ENCODE peak calls at places on chromosomes 2 and 18, in seven cellular contexts. One of them, this sample, is unnamed.

GRCh38 chr2:1723397-1724042 is 20.8 kb downstream of the PXDN start:
- DNase-seq in H9: no peak
- DNase-seq in neuronal stem cell: no peak
- DNase-seq in mesenchymal stem cell: no peak
- DNase-seq in mesendoderm: no peak
- DNase-seq in IMR-90: no peak
- DNase-seq in H1: no peak
- DNase-seq in this sample: no peak

GRCh38 chr2:949894-950626 is 589 bp upstream of the SNTG2 start:
- DNase-seq in IMR-90: no peak
- DNase-seq in H1: peak
- DNase-seq in mesendoderm: peak
- DNase-seq in neuronal stem cell: no peak
- DNase-seq in H9: peak
- DNase-seq in mesenchymal stem cell: no peak
- DNase-seq in this sample: no peak

GRCh38 chr2:27920148-27920885 is 29.8 kb downstream of the BABAM2 start:
- DNase-seq in IMR-90: peak
- DNase-seq in mesenchymal stem cell: peak
- DNase-seq in neuronal stem cell: no peak
- DNase-seq in H9: no peak
- DNase-seq in H1: no peak
- DNase-seq in mesendoderm: no peak
- DNase-seq in this sample: peak

GRCh38 chr2:215577356-215577755 is 141.5 kb upstream of the FN1 start:
- DNase-seq in mesendoderm: no peak
- DNase-seq in H1: no peak
- DNase-seq in mesenchymal stem cell: no peak
- DNase-seq in H9: no peak
- DNase-seq in neuronal stem cell: no peak
- DNase-seq in IMR-90: peak
- DNase-seq in this sample: no peak

GRCh38 chr2:12488365-12488972 is 228.3 kb upstream of the TRIB2 start:
- DNase-seq in H9: no peak
- DNase-seq in mesenchymal stem cell: no peak
- DNase-seq in IMR-90: no peak
- DNase-seq in H1: no peak
- DNase-seq in mesendoderm: no peak
- DNase-seq in neuronal stem cell: no peak
- DNase-seq in this sample: no peak

GRCh38 chr2:239046822-239047221 is 198.9 kb downstream of the TWIST2 start:
- DNase-seq in mesenchymal stem cell: no peak
- DNase-seq in H1: no peak
- DNase-seq in IMR-90: no peak
- DNase-seq in mesendoderm: no peak
- DNase-seq in H9: no peak
- DNase-seq in neuronal stem cell: no peak
- DNase-seq in this sample: no peak

GRCh38 chr2:70903171-70903570 is 32.5 kb upstream of the ATP6V1B1 start:
- DNase-seq in mesendoderm: no peak
- DNase-seq in mesenchymal stem cell: no peak
- DNase-seq in H9: no peak
- DNase-seq in IMR-90: no peak
- DNase-seq in neuronal stem cell: no peak
- DNase-seq in H1: no peak
- DNase-seq in this sample: no peak

GRCh38 chr2:216519154-216519762 is 20.6 kb downstream of the RPL37A start:
- DNase-seq in H1: peak
- DNase-seq in mesendoderm: peak
- DNase-seq in neuronal stem cell: peak
- DNase-seq in mesenchymal stem cell: peak
- DNase-seq in H9: no peak
- DNase-seq in IMR-90: peak
- DNase-seq in this sample: peak

GRCh38 chr2:109526442-109526970 is 87.3 kb downstream of the SEPTIN10 start:
- DNase-seq in mesendoderm: no peak
- DNase-seq in H1: no peak
- DNase-seq in neuronal stem cell: no peak
- DNase-seq in IMR-90: no peak
- DNase-seq in mesenchymal stem cell: no peak
- DNase-seq in H9: no peak
- DNase-seq in this sample: no peak

GRCh38 chr2:12304494-12305228 is 412.1 kb upstream of the TRIB2 start:
- DNase-seq in IMR-90: peak
- DNase-seq in H1: no peak
- DNase-seq in neuronal stem cell: no peak
- DNase-seq in mesenchymal stem cell: peak
- DNase-seq in mesendoderm: no peak
- DNase-seq in H9: no peak
- DNase-seq in this sample: no peak

GRCh38 chr2:54429811-54430600 is 26.1 kb upstream of the SPTBN1 start:
- DNase-seq in H1: no peak
- DNase-seq in IMR-90: no peak
- DNase-seq in H9: no peak
- DNase-seq in neuronal stem cell: no peak
- DNase-seq in mesenchymal stem cell: no peak
- DNase-seq in mesendoderm: peak
- DNase-seq in this sample: no peak

GRCh38 chr2:80247339-80247738 is 57.2 kb downstream of the LRRTM1 start:
- DNase-seq in neuronal stem cell: no peak
- DNase-seq in H9: no peak
- DNase-seq in mesendoderm: no peak
- DNase-seq in H1: no peak
- DNase-seq in IMR-90: no peak
- DNase-seq in mesenchymal stem cell: no peak
- DNase-seq in this sample: no peak

GRCh38 chr2:15991231-15991630 is 50.9 kb downstream of the MYCN start:
- DNase-seq in H9: no peak
- DNase-seq in H1: no peak
- DNase-seq in mesenchymal stem cell: no peak
- DNase-seq in mesendoderm: peak
- DNase-seq in IMR-90: no peak
- DNase-seq in neuronal stem cell: no peak
- DNase-seq in this sample: no peak

GRCh38 chr2:10300997-10301945 is 1.4 kb upstream of the HPCAL1 start:
- DNase-seq in H9: no peak
- DNase-seq in H1: no peak
- DNase-seq in neuronal stem cell: no peak
- DNase-seq in mesendoderm: no peak
- DNase-seq in mesenchymal stem cell: no peak
- DNase-seq in IMR-90: no peak
- DNase-seq in this sample: no peak

GRCh38 chr2:71546777-71547281 is 93.5 kb downstream of the DYSF start:
- DNase-seq in mesenchymal stem cell: no peak
- DNase-seq in H1: no peak
- DNase-seq in neuronal stem cell: no peak
- DNase-seq in H9: no peak
- DNase-seq in IMR-90: no peak
- DNase-seq in mesendoderm: no peak
- DNase-seq in this sample: no peak

GRCh38 chr2:231359948-231360347 is 35.6 kb upstream of the B3GNT7 start:
- DNase-seq in H1: no peak
- DNase-seq in IMR-90: no peak
- DNase-seq in H9: no peak
- DNase-seq in mesenchymal stem cell: no peak
- DNase-seq in neuronal stem cell: no peak
- DNase-seq in mesendoderm: no peak
- DNase-seq in this sample: no peak

GRCh38 chr2:239147376-239147775 is 253.4 kb downstream of the HDAC4 start:
- DNase-seq in mesendoderm: no peak
- DNase-seq in IMR-90: no peak
- DNase-seq in neuronal stem cell: no peak
- DNase-seq in H1: no peak
- DNase-seq in H9: no peak
- DNase-seq in mesenchymal stem cell: no peak
- DNase-seq in this sample: no peak

GRCh38 chr18:39360072-39360471 is 1794.5 kb upstream of the CELF4 start:
- DNase-seq in mesenchymal stem cell: no peak
- DNase-seq in H1: no peak
- DNase-seq in neuronal stem cell: no peak
- DNase-seq in mesendoderm: no peak
- DNase-seq in IMR-90: no peak
- DNase-seq in H9: no peak
- DNase-seq in this sample: no peak
- H2AK5ac ChIP-seq in mesenchymal stem cell: no peak
- H2AK5ac ChIP-seq in H1: no peak
- H2AK5ac ChIP-seq in neuronal stem cell: no peak
- H2AK5ac ChIP-seq in mesendoderm: no peak
- H2AK5ac ChIP-seq in IMR-90: no peak
- H2AK5ac ChIP-seq in H9: no peak
- H2AK5ac ChIP-seq in this sample: no peak

GRCh38 chr2:158598856-158599517 is 142.2 kb downstream of the PKP4 start:
- DNase-seq in H9: no peak
- DNase-seq in IMR-90: peak
- DNase-seq in mesendoderm: no peak
- DNase-seq in mesenchymal stem cell: peak
- DNase-seq in neuronal stem cell: no peak
- DNase-seq in H1: no peak
- DNase-seq in this sample: peak
- H2AK5ac ChIP-seq in H9: no peak
- H2AK5ac ChIP-seq in IMR-90: peak
- H2AK5ac ChIP-seq in mesendoderm: no peak
- H2AK5ac ChIP-seq in mesenchymal stem cell: no peak
- H2AK5ac ChIP-seq in neuronal stem cell: no peak
- H2AK5ac ChIP-seq in H1: no peak
- H2AK5ac ChIP-seq in this sample: no peak

DNA sequence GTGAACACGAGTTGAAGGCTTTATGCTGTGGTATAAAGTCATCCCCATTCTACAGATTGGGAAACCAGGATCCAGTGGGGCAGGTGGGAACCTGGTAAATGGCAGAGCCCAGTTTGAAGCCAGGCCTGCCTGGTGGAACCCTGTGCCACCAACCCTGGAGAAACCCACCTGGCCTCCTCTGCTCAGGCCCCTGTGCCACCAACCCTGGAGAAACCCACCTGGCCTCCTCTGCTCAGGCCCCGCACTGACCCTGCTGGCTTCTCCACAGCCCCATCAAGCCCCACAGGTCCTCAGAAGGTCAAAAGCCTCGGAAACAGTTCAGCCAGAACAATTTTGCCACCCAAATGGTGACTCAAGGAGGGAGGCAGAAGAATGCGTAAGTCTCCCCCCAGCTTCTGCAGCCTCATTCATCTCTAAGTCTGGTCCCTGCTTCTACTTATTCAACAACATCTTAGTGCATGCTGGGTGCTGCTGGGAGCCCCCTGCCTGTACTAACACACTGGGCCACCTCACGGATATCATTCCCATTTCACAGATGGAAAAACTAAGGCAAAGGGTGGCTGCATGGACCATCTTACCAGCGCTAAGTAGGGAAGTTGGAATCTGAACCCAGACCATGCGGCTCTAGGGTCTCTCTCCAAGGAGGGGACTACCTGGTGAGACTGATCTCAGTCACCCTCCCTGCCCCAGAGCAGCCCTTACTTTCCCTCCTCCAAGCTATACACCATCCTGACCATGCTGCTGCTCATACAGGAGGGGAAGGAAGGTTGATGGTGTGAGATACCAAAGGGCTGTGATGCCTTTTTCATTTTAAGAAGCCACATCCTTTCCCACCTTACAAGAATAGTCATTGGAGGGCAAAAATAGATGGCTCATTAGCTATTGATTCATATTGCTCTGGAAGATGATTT is 93.7 kb upstream of the ID2 start:
- DNase-seq in H9: no peak
- DNase-seq in IMR-90: no peak
- DNase-seq in neuronal stem cell: no peak
- DNase-seq in H1: no peak
- DNase-seq in mesenchymal stem cell: no peak
- DNase-seq in mesendoderm: no peak
- DNase-seq in this sample: no peak
- H2AK5ac ChIP-seq in H9: no peak
- H2AK5ac ChIP-seq in IMR-90: no peak
- H2AK5ac ChIP-seq in neuronal stem cell: peak
- H2AK5ac ChIP-seq in H1: no peak
- H2AK5ac ChIP-seq in mesenchymal stem cell: no peak
- H2AK5ac ChIP-seq in mesendoderm: no peak
- H2AK5ac ChIP-seq in this sample: peak

DNA sequence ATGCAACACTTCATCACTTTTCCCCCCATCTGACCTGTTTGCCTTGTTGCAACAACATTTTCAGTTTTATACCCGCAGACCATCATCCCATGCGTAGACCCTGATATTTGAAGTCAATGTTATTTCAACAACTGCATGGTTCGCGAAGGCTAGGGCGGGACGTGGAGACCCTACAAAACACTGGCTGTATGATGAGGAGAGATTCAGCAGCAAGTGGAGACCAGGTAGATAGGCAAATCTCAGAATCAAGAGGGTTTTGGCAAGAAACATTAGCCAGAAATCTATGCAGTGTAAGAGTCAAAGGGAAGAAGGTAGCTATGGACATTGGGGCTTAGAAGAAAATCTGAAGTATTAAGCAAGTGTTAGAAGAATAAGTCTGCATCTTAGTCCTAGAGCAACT is 42.4 kb upstream of the SPAG16 start:
- DNase-seq in mesendoderm: no peak
- DNase-seq in IMR-90: no peak
- DNase-seq in H9: no peak
- DNase-seq in H1: no peak
- DNase-seq in neuronal stem cell: no peak
- DNase-seq in mesenchymal stem cell: no peak
- DNase-seq in this sample: no peak
- H2AK5ac ChIP-seq in mesendoderm: no peak
- H2AK5ac ChIP-seq in IMR-90: no peak
- H2AK5ac ChIP-seq in H9: no peak
- H2AK5ac ChIP-seq in H1: no peak
- H2AK5ac ChIP-seq in neuronal stem cell: no peak
- H2AK5ac ChIP-seq in mesenchymal stem cell: no peak
- H2AK5ac ChIP-seq in this sample: no peak

DNA sequence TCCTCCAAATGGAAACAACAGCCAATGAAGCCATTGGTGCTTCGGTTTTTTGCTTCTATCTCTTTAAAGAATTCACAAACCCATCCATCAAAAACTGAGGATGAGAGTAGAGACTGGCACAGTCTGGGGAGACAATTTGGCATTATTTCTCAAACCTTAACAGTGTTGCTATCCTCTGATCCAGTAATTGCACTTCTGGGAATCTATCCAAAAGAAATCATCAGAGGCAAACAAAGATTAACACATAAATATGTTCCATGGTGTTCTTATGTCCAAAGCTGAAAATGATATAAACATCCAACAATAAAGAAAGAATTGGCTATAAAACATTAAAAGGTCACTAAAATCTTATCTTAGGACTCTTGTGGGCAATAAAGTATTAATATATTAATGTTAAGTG is 35.1 kb downstream of the REEP1 start:
- DNase-seq in mesendoderm: no peak
- DNase-seq in neuronal stem cell: no peak
- DNase-seq in H9: no peak
- DNase-seq in mesenchymal stem cell: no peak
- DNase-seq in IMR-90: no peak
- DNase-seq in H1: no peak
- DNase-seq in this sample: no peak
- H2AK5ac ChIP-seq in mesendoderm: no peak
- H2AK5ac ChIP-seq in neuronal stem cell: no peak
- H2AK5ac ChIP-seq in H9: no peak
- H2AK5ac ChIP-seq in mesenchymal stem cell: no peak
- H2AK5ac ChIP-seq in IMR-90: no peak
- H2AK5ac ChIP-seq in H1: no peak
- H2AK5ac ChIP-seq in this sample: no peak

DNA sequence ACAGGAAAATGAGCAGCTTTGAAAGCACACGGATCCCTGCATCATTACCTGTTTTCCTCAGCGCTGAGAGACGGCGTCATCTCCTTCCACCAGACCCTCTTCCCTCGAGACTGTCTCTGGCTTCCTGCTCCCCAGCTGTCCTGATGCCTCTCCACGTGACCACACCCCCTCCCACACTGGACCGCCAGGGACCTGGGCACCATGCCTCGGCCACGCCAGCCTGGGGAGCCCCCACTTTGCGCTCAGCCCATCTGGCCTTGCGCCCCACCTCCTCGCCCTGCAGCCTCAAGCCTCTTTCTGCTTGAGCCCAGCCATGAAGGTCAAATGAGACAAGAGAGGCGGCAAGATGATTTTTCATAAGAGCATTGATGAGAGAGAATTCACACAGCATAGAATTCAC is 66.0 kb upstream of the ACKR3 start:
- DNase-seq in IMR-90: no peak
- DNase-seq in H9: no peak
- DNase-seq in H1: no peak
- DNase-seq in neuronal stem cell: no peak
- DNase-seq in mesenchymal stem cell: no peak
- DNase-seq in mesendoderm: no peak
- DNase-seq in this sample: no peak
- H2AK5ac ChIP-seq in IMR-90: no peak
- H2AK5ac ChIP-seq in H9: no peak
- H2AK5ac ChIP-seq in H1: no peak
- H2AK5ac ChIP-seq in neuronal stem cell: peak
- H2AK5ac ChIP-seq in mesenchymal stem cell: no peak
- H2AK5ac ChIP-seq in mesendoderm: no peak
- H2AK5ac ChIP-seq in this sample: peak